ENCODE peak calls at places on chromosomes 2 and 18, in eight cellular contexts. One of them, this sample, is unnamed.
A peak's percentile ranks its signal among the peaks of the same experiment; 100 is the strongest.

GRCh38 chr2:159832858-159833257 is 34.9 kb upstream of the CD302 start:
- DNase-seq in lung: no peak
- DNase-seq in thyroid gland: no peak
- DNase-seq in ovary: no peak
- DNase-seq in cardiac muscle cell: no peak
- DNase-seq in colonic mucosa: no peak
- DNase-seq in left lung: no peak
- DNase-seq in GM23338: no peak
- DNase-seq in this sample: no peak

GRCh38 chr2:207113403-207113802 is 52.3 kb downstream of the KLF7 start:
- DNase-seq in left lung: no peak
- DNase-seq in GM23338: no peak
- DNase-seq in ovary: no peak
- DNase-seq in lung: no peak
- DNase-seq in thyroid gland: no peak
- DNase-seq in colonic mucosa: no peak
- DNase-seq in cardiac muscle cell: no peak
- DNase-seq in this sample: no peak

GRCh38 chr2:75053484-75054112 is 95.2 kb downstream of the POLE4 start:
- DNase-seq in colonic mucosa: no peak
- DNase-seq in cardiac muscle cell: peak; percentile 45
- DNase-seq in left lung: no peak
- DNase-seq in thyroid gland: peak; percentile 21
- DNase-seq in ovary: no peak
- DNase-seq in lung: no peak
- DNase-seq in GM23338: peak; percentile 92
- DNase-seq in this sample: no peak

GRCh38 chr2:69298261-69298660 is 88.8 kb downstream of the GFPT1 start:
- DNase-seq in cardiac muscle cell: peak; percentile 84
- DNase-seq in lung: no peak
- DNase-seq in GM23338: no peak
- DNase-seq in ovary: no peak
- DNase-seq in left lung: no peak
- DNase-seq in colonic mucosa: no peak
- DNase-seq in thyroid gland: no peak
- DNase-seq in this sample: no peak

GRCh38 chr2:33322099-33322498 is 154.3 kb upstream of the RASGRP3 start:
- DNase-seq in lung: no peak
- DNase-seq in ovary: peak; percentile 43
- DNase-seq in GM23338: no peak
- DNase-seq in left lung: no peak
- DNase-seq in thyroid gland: no peak
- DNase-seq in colonic mucosa: no peak
- DNase-seq in cardiac muscle cell: peak; percentile 61
- DNase-seq in this sample: no peak

GRCh38 chr2:112021781-112022231 is 33.3 kb upstream of the TMEM87B start:
- DNase-seq in colonic mucosa: no peak
- DNase-seq in ovary: no peak
- DNase-seq in GM23338: no peak
- DNase-seq in cardiac muscle cell: peak; percentile 27
- DNase-seq in thyroid gland: no peak
- DNase-seq in lung: no peak
- DNase-seq in left lung: no peak
- DNase-seq in this sample: no peak

GRCh38 chr2:109348645-109349554 is 219.9 kb downstream of the SH3RF3 start:
- DNase-seq in left lung: no peak
- DNase-seq in colonic mucosa: no peak
- DNase-seq in thyroid gland: no peak
- DNase-seq in cardiac muscle cell: no peak
- DNase-seq in ovary: no peak
- DNase-seq in lung: no peak
- DNase-seq in GM23338: no peak
- DNase-seq in this sample: no peak

GRCh38 chr2:178756343-178756742 is 50.9 kb downstream of the TTN start:
- DNase-seq in lung: no peak
- DNase-seq in GM23338: no peak
- DNase-seq in cardiac muscle cell: no peak
- DNase-seq in thyroid gland: no peak
- DNase-seq in ovary: no peak
- DNase-seq in colonic mucosa: no peak
- DNase-seq in left lung: no peak
- DNase-seq in this sample: no peak

GRCh38 chr2:158686166-158686792 is 108.8 kb upstream of the DAPL1 start:
- DNase-seq in lung: no peak
- DNase-seq in colonic mucosa: no peak
- DNase-seq in cardiac muscle cell: peak; percentile 46
- DNase-seq in left lung: no peak
- DNase-seq in GM23338: no peak
- DNase-seq in ovary: no peak
- DNase-seq in thyroid gland: no peak
- DNase-seq in this sample: no peak

GRCh38 chr2:66665124-66665984 is 230.4 kb downstream of the MEIS1 start:
- DNase-seq in cardiac muscle cell: peak; percentile 8
- DNase-seq in left lung: no peak
- DNase-seq in GM23338: no peak
- DNase-seq in thyroid gland: no peak
- DNase-seq in lung: no peak
- DNase-seq in ovary: no peak
- DNase-seq in colonic mucosa: no peak
- DNase-seq in this sample: no peak

GRCh38 chr2:9252002-9252357 is 45.4 kb downstream of the ASAP2 start:
- DNase-seq in cardiac muscle cell: no peak
- DNase-seq in left lung: no peak
- DNase-seq in colonic mucosa: no peak
- DNase-seq in GM23338: no peak
- DNase-seq in lung: no peak
- DNase-seq in thyroid gland: no peak
- DNase-seq in ovary: no peak
- DNase-seq in this sample: no peak

GRCh38 chr2:9251154-9252001 is 44.8 kb downstream of the ASAP2 start:
- DNase-seq in cardiac muscle cell: peak; percentile 74
- DNase-seq in ovary: no peak
- DNase-seq in lung: no peak
- DNase-seq in colonic mucosa: no peak
- DNase-seq in thyroid gland: no peak
- DNase-seq in GM23338: no peak
- DNase-seq in left lung: no peak
- DNase-seq in this sample: no peak

GRCh38 chr2:9250091-9250490 is 43.5 kb downstream of the ASAP2 start:
- DNase-seq in thyroid gland: no peak
- DNase-seq in GM23338: no peak
- DNase-seq in colonic mucosa: no peak
- DNase-seq in ovary: no peak
- DNase-seq in cardiac muscle cell: no peak
- DNase-seq in left lung: no peak
- DNase-seq in lung: no peak
- DNase-seq in this sample: no peak

GRCh38 chr2:9249036-9249800 is 42.6 kb downstream of the ASAP2 start:
- DNase-seq in ovary: no peak
- DNase-seq in cardiac muscle cell: no peak
- DNase-seq in colonic mucosa: no peak
- DNase-seq in left lung: no peak
- DNase-seq in GM23338: no peak
- DNase-seq in lung: no peak
- DNase-seq in thyroid gland: peak; percentile 69
- DNase-seq in this sample: no peak

GRCh38 chr2:9250498-9251153 is 44.0 kb downstream of the ASAP2 start:
- DNase-seq in ovary: no peak
- DNase-seq in lung: no peak
- DNase-seq in left lung: no peak
- DNase-seq in cardiac muscle cell: no peak
- DNase-seq in thyroid gland: no peak
- DNase-seq in colonic mucosa: peak; percentile 59
- DNase-seq in GM23338: no peak
- DNase-seq in this sample: no peak
- H3K4me1 ChIP-seq in ovary: peaks cover 18% of the 10 kb centered on the region
- H3K4me1 ChIP-seq in lung: peaks cover 15% of the 10 kb centered on the region
- H3K4me1 ChIP-seq in left lung: peaks cover 10% of the 10 kb centered on the region
- H3K4me1 ChIP-seq in cardiac muscle cell: peaks cover 29% of the 10 kb centered on the region
- H3K4me1 ChIP-seq in thyroid gland: peaks cover 30% of the 10 kb centered on the region
- H3K4me1 ChIP-seq in colonic mucosa: peaks cover 28% of the 10 kb centered on the region
- H3K4me1 ChIP-seq in GM23338: peaks cover 18% of the 10 kb centered on the region
- H3K4me1 ChIP-seq in this sample: peaks cover 40% of the 10 kb centered on the region

GRCh38 chr2:15942711-15943345 is 2.5 kb downstream of the MYCN start:
- DNase-seq in colonic mucosa: no peak
- DNase-seq in left lung: no peak
- DNase-seq in lung: no peak
- DNase-seq in GM23338: no peak
- DNase-seq in ovary: no peak
- DNase-seq in cardiac muscle cell: no peak
- DNase-seq in thyroid gland: peak; percentile 10
- DNase-seq in this sample: no peak
- H3K4me3 ChIP-seq in colonic mucosa: no peak overlapping the region
- H3K4me3 ChIP-seq in left lung: no peak overlapping the region
- H3K4me3 ChIP-seq in lung: peak overlapping the region; percentile 55
- H3K4me3 ChIP-seq in GM23338: peak overlapping the region; percentile 100
- H3K4me3 ChIP-seq in ovary: peak overlapping the region; percentile 22
- H3K4me3 ChIP-seq in cardiac muscle cell: peak overlapping the region; percentile 98
- H3K4me3 ChIP-seq in thyroid gland: no peak overlapping the region
- H3K4me3 ChIP-seq in this sample: peak overlapping the region; percentile 56

GRCh38 chr2:105744909-105745853 is at the start of gene NCK2:
- DNase-seq in lung: no peak
- DNase-seq in colonic mucosa: peak; percentile 40
- DNase-seq in left lung: peak; percentile 41
- DNase-seq in GM23338: peak; percentile 53
- DNase-seq in thyroid gland: peak; percentile 39
- DNase-seq in cardiac muscle cell: peak; percentile 39
- DNase-seq in ovary: peak; percentile 63
- DNase-seq in this sample: peak; percentile 83
- TF ChIP-seq CTCF in lung: no peak
- TF ChIP-seq CTCF in colonic mucosa: no peak
- TF ChIP-seq CTCF in left lung: no peak
- TF ChIP-seq CTCF in GM23338: no peak
- TF ChIP-seq CTCF in thyroid gland: no peak
- TF ChIP-seq CTCF in cardiac muscle cell: no peak
- TF ChIP-seq CTCF in ovary: no peak
- TF ChIP-seq CTCF in this sample: no peak

GRCh38 chr18:45829896-45830295 is 4.4 kb downstream of the SIGLEC15 start:
- DNase-seq in ovary: no peak
- DNase-seq in lung: no peak
- DNase-seq in left lung: no peak
- DNase-seq in thyroid gland: no peak
- DNase-seq in colonic mucosa: no peak
- DNase-seq in cardiac muscle cell: no peak
- DNase-seq in GM23338: no peak
- DNase-seq in this sample: no peak
- H3K4me1 ChIP-seq in ovary: no peaks in the 10 kb centered on the region
- H3K4me1 ChIP-seq in lung: no peaks in the 10 kb centered on the region
- H3K4me1 ChIP-seq in left lung: peaks cover 16% of the 10 kb centered on the region
- H3K4me1 ChIP-seq in thyroid gland: peaks cover 10% of the 10 kb centered on the region
- H3K4me1 ChIP-seq in colonic mucosa: no peaks in the 10 kb centered on the region
- H3K4me1 ChIP-seq in cardiac muscle cell: peaks cover 48% of the 10 kb centered on the region
- H3K4me1 ChIP-seq in GM23338: no peaks in the 10 kb centered on the region
- H3K4me1 ChIP-seq in this sample: no peaks in the 10 kb centered on the region

DNA sequence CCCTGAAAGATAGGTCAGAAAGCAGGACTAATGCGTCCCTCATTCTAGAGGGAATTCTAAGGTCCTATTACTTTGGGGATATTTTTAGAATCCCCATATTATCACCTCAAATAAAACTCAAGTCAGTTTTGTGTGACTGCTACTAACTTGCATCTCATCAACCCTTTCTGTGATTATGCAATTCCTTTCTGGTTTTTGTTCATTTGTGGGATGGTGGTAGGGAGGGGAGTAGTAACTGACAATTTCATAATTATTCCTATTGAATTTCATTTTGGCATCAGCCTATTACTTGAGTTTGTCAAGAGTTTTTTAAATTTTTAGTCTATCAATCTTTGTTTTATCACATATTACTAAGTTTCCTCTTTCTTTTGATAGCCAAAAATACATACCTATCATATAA is 28.4 kb upstream of the TANK start:
- DNase-seq in colonic mucosa: no peak
- DNase-seq in lung: no peak
- DNase-seq in ovary: no peak
- DNase-seq in thyroid gland: no peak
- DNase-seq in cardiac muscle cell: no peak
- DNase-seq in GM23338: no peak
- DNase-seq in left lung: no peak
- DNase-seq in this sample: no peak
- H3K4me3 ChIP-seq in colonic mucosa: no peak overlapping the region
- H3K4me3 ChIP-seq in lung: no peak overlapping the region
- H3K4me3 ChIP-seq in ovary: no peak overlapping the region
- H3K4me3 ChIP-seq in thyroid gland: no peak overlapping the region
- H3K4me3 ChIP-seq in cardiac muscle cell: no peak overlapping the region
- H3K4me3 ChIP-seq in GM23338: no peak overlapping the region
- H3K4me3 ChIP-seq in left lung: no peak overlapping the region
- H3K4me3 ChIP-seq in this sample: no peak overlapping the region

GRCh38 chr2:177281400-177282021 is 17.0 kb upstream of the NFE2L2 start:
- DNase-seq in cardiac muscle cell: no peak
- DNase-seq in thyroid gland: no peak
- DNase-seq in colonic mucosa: no peak
- DNase-seq in lung: no peak
- DNase-seq in left lung: peak; percentile 44
- DNase-seq in GM23338: no peak
- DNase-seq in ovary: no peak
- DNase-seq in this sample: no peak

GRCh38 chr2:177283871-177284270 is 19.3 kb upstream of the NFE2L2 start:
- DNase-seq in colonic mucosa: no peak
- DNase-seq in ovary: no peak
- DNase-seq in GM23338: no peak
- DNase-seq in thyroid gland: no peak
- DNase-seq in left lung: no peak
- DNase-seq in cardiac muscle cell: no peak
- DNase-seq in lung: no peak
- DNase-seq in this sample: no peak

GRCh38 chr2:177282101-177282573 is 17.6 kb upstream of the NFE2L2 start:
- DNase-seq in colonic mucosa: no peak
- DNase-seq in lung: no peak
- DNase-seq in ovary: no peak
- DNase-seq in left lung: no peak
- DNase-seq in cardiac muscle cell: peak; percentile 39
- DNase-seq in thyroid gland: peak; percentile 44
- DNase-seq in GM23338: no peak
- DNase-seq in this sample: no peak

GRCh38 chr2:177284531-177284930 is 20.0 kb upstream of the NFE2L2 start:
- DNase-seq in ovary: no peak
- DNase-seq in thyroid gland: no peak
- DNase-seq in colonic mucosa: no peak
- DNase-seq in lung: no peak
- DNase-seq in GM23338: no peak
- DNase-seq in left lung: no peak
- DNase-seq in cardiac muscle cell: no peak
- DNase-seq in this sample: no peak

DNA sequence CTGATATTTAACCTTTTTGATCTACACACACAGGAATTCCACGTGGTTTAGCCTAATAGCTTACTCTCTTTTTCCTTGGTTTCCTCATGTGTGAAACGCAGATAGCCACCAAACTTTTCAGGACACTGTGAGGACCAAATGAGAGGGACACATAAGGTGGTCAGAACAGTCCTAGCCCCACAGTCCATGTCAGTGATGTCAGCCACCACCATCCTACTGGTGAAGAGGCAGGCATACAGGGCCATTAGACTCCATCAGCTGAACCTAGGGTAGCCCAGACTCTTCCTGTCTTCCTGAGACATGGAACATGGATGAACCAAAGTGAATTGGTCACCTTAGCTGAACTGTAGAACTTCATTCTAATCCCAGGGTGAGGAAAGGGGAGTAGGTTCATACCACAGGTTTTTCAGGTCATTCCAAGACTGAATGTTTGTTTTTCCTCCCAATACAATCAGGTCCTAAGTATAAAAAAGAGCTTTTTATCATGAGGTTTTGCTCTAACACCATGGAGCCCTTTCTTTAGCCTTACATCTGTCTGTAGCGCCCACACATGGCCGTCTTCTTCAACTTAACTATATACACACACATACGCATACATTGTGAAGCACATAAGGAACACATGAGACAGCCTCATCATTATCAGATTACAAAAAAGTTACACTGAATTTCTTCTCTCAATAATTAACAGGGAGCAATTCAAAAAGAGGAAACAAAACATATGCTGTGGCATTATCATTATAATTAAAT is 18.4 kb upstream of the NFE2L2 start:
- DNase-seq in left lung: no peak
- DNase-seq in ovary: no peak
- DNase-seq in GM23338: no peak
- DNase-seq in lung: no peak
- DNase-seq in colonic mucosa: no peak
- DNase-seq in cardiac muscle cell: no peak
- DNase-seq in thyroid gland: no peak
- DNase-seq in this sample: no peak
- TF ChIP-seq CTCF in left lung: no peak
- TF ChIP-seq CTCF in ovary: no peak
- TF ChIP-seq CTCF in GM23338: peak; percentile 31
- TF ChIP-seq CTCF in lung: no peak
- TF ChIP-seq CTCF in colonic mucosa: no peak
- TF ChIP-seq CTCF in cardiac muscle cell: no peak
- TF ChIP-seq CTCF in thyroid gland: no peak
- TF ChIP-seq CTCF in this sample: no peak

This sample was measured in kidney.